ENCODE peak calls at places on chromosomes 11 and 22, in four cellular contexts. Z, C, W and T are unnamed samples.

GRCh38 chr11:20251496-20251895 is 91.2 kb upstream of the DBX1 start:
- DNase-seq in W (no peak), C (no peak), Z (no peak), T (no peak)

GRCh38 chr11:67355023-67355793 is 1.9 kb upstream of the POLD4 start:
- DNase-seq in C (no peak), Z (peak), W (no peak), T (no peak)

GRCh38 chr11:36097219-36097650 is 153.4 kb downstream of the LDLRAD3 start:
- DNase-seq in C (no peak), Z (peak), W (no peak), T (no peak)

GRCh38 chr22:26524870-26525269 is 12.6 kb upstream of the TFIP11 start:
- DNase-seq in W (no peak), C (no peak), Z (no peak), T (no peak)

GRCh38 chr11:119758291-119758690 is 29.3 kb upstream of the NECTIN1 start:
- DNase-seq in Z (no peak), C (no peak), W (no peak), T (no peak)

GRCh38 chr11:80586464-80586863 is 1145.6 kb upstream of the TENM4 start:
- DNase-seq in W (no peak), Z (no peak), C (no peak), T (no peak)

GRCh38 chr22:29040385-29041275 is 21.0 kb downstream of the C22orf31 start:
- DNase-seq in C (peak), W (peak), Z (no peak), T (peak)

GRCh38 chr11:38345286-38345685 is 1747.2 kb upstream of the RAG2 start:
- DNase-seq in Z (no peak), W (no peak), C (no peak), T (no peak)

GRCh38 chr11:68345776-68346728 is 33.7 kb downstream of the LRP5 start:
- DNase-seq in W (no peak), C (no peak), Z (no peak), T (no peak)

GRCh38 chr11:1852271-1852877 is 510 bp upstream of the LSP1 start:
- DNase-seq in Z (no peak), W (no peak), C (no peak), T (no peak)

GRCh38 chr11:8032122-8032521 is 45.0 kb downstream of the EIF3F start:
- DNase-seq in W (no peak), Z (peak), C (no peak), T (no peak)

GRCh38 chr22:17117890-17118289 is 3.3 kb downstream of the TMEM121B start:
- DNase-seq in Z (no peak), C (no peak), W (no peak), T (no peak)

GRCh38 chr22:29814003-29814402 is 24.1 kb downstream of the ASCC2 start:
- DNase-seq in Z (no peak), C (no peak), W (no peak), T (no peak)

GRCh38 chr11:70110538-70111055 is 32.5 kb downstream of the ANO1 start:
- DNase-seq in W (no peak), C (no peak), Z (no peak), T (no peak)

GRCh38 chr11:70244698-70245097 is 25.8 kb upstream of the PPFIA1 start:
- DNase-seq in W (peak), Z (no peak), C (no peak), T (no peak)

GRCh38 chr22:42937164-42937854 is 77.6 kb downstream of the PACSIN2 start:
- DNase-seq in W (peak), Z (no peak), C (no peak), T (no peak)

GRCh38 chr11:69931994-69932910 is 113.0 kb upstream of the FGF3 start:
- DNase-seq in C (no peak), Z (no peak), W (no peak), T (no peak)

GRCh38 chr22:49006207-49007012 is 821.3 kb downstream of the BRD1 start:
- DNase-seq in W (no peak), Z (no peak), C (no peak), T (no peak)

GRCh38 chr11:112794321-112794720 is 166.9 kb upstream of the NCAM1 start:
- DNase-seq in Z (peak), W (no peak), C (no peak), T (no peak)

GRCh38 chr11:17010851-17011420 is 3.3 kb downstream of the PLEKHA7 start:
- DNase-seq in Z (no peak), W (no peak), C (no peak), T (no peak)

GRCh38 chr11:62600367-62601113 is 1.1 kb downstream of the MTA2 start:
- DNase-seq in Z (no peak), C (no peak), W (no peak), T (no peak)

GRCh38 chr11:2374456-2375201 is 2.5 kb upstream of the CD81 start:
- DNase-seq in Z (no peak), W (no peak), C (no peak), T (no peak)

GRCh38 chr11:2886191-2886894 is 768 bp upstream of the CDKN1C start:
- DNase-seq in C (no peak), Z (no peak), W (no peak), T (no peak)

GRCh38 chr22:26480611-26480932 is 3.0 kb downstream of the HPS4 start:
- DNase-seq in W (no peak), Z (no peak), C (no peak), T (no peak)

GRCh38 chr11:126132319-126132718 is 69.7 kb upstream of the CDON start:
- DNase-seq in Z (no peak), C (no peak), W (peak), T (peak)

GRCh38 chr11:72240461-72241289 is 3.3 kb downstream of the PHOX2A start:
- DNase-seq in Z (no peak), C (no peak), W (no peak), T (peak)

GRCh38 chr22:41445171-41446056 is 1.2 kb downstream of the TOB2 start:
- DNase-seq in C (no peak), Z (no peak), W (no peak), T (no peak)

GRCh38 chr11:45409587-45409986 is 123.4 kb upstream of the SYT13 start:
- DNase-seq in Z (no peak), C (no peak), W (no peak), T (no peak)

GRCh38 chr22:45648320-45649070 is 23.1 kb upstream of the ATXN10 start:
- DNase-seq in W (no peak), Z (no peak), C (no peak), T (no peak)